ENCODE peak calls at places on chromosomes 1 and 21, in eight cellular contexts. W, X, G, O, V, H, R and B are unnamed samples.

GRCh38 chr21:38505654-38506523 is 7.6 kb upstream of the ERG start:
- DNase-seq in O (no peak), G (no peak), W (peak; percentile 70), X (peak; percentile 55), R (no peak), V (no peak), H (peak; percentile 71), B (no peak)

GRCh38 chr1:67137307-67137753 is 2.6 kb upstream of the C1orf141 start:
- DNase-seq in W (no peak), V (no peak), O (no peak), X (no peak), G (no peak), R (no peak), H (no peak), B (no peak)

GRCh38 chr1:94384485-94385353 is 33.5 kb upstream of the ABCD3 start:
- DNase-seq in X (peak; percentile 72), H (no peak), O (no peak), V (peak; percentile 44), G (no peak), R (no peak), W (no peak), B (no peak)

GRCh38 chr1:66503841-66504470 is 30.0 kb upstream of the SGIP1 start:
- DNase-seq in X (peak; percentile 9), R (no peak), H (peak; percentile 81), O (no peak), W (peak; percentile 59), V (no peak), G (no peak), B (peak; percentile 17)

GRCh38 chr1:117060441-117061317 is 553 bp downstream of the TTF2 start:
- DNase-seq in V (no peak), G (no peak), H (peak; percentile 34), R (no peak), O (no peak), X (peak; percentile 41), W (peak; percentile 60), B (no peak)

GRCh38 chr1:245031041-245031440 is 123.7 kb upstream of the KIF26B start:
- DNase-seq in O (no peak), W (no peak), H (no peak), R (no peak), V (no peak), G (no peak), X (no peak), B (no peak)

GRCh38 chr1:21630571-21631338 is 38.4 kb downstream of the RAP1GAP start:
- DNase-seq in R (no peak), H (no peak), G (no peak), O (no peak), V (no peak), X (no peak), W (no peak), B (no peak)

GRCh38 chr1:88272216-88272615 is 411.9 kb upstream of the PKN2 start:
- DNase-seq in W (no peak), G (no peak), O (no peak), R (no peak), V (no peak), X (no peak), H (no peak), B (no peak)

GRCh38 chr1:233614173-233614742 is 352 bp downstream of the KCNK1 start:
- DNase-seq in H (peak; percentile 19), V (peak; percentile 54), R (peak; percentile 23), G (no peak), X (no peak), W (peak; percentile 68), O (no peak), B (peak; percentile 19)

GRCh38 chr21:15967661-15968060 is 237.9 kb downstream of the USP25 start:
- DNase-seq in H (peak; percentile 5), G (no peak), O (no peak), V (no peak), W (peak; percentile 72), R (no peak), X (no peak), B (no peak)

GRCh38 chr1:59150537-59151386 is 146.1 kb upstream of the FGGY start:
- DNase-seq in O (no peak), X (peak; percentile 77), V (peak; percentile 53), R (peak; percentile 87), H (peak; percentile 100), W (peak; percentile 100), G (peak; percentile 99), B (peak; percentile 82)

GRCh38 chr1:26471498-26472329 is 526 bp upstream of the HMGN2 start:
- DNase-seq in G (peak; percentile 16), H (peak; percentile 65), R (peak; percentile 71), X (peak; percentile 70), W (peak; percentile 72), V (no peak), O (no peak), B (peak; percentile 65)

GRCh38 chr21:43299441-43300277 is 127.3 kb downstream of the SIK1 start:
- DNase-seq in X (no peak), H (no peak), O (no peak), R (peak; percentile 7), W (no peak), G (no peak), V (no peak), B (peak; percentile 57)

GRCh38 chr1:239436286-239436685 is 49.9 kb downstream of the CHRM3 start:
- DNase-seq in W (no peak), O (no peak), V (no peak), G (no peak), R (no peak), X (no peak), H (no peak), B (no peak)

GRCh38 chr21:25955646-25956045 is 214.9 kb downstream of the APP start:
- DNase-seq in R (no peak), W (no peak), O (no peak), G (no peak), H (no peak), V (no peak), X (no peak), B (no peak)
- H3K36me3 ChIP-seq in R (no peaks in the 10 kb centered on the region), W (peaks cover 2% of the 10 kb centered on the region), O (no peaks in the 10 kb centered on the region), G (peaks cover 7% of the 10 kb centered on the region), H (peaks cover 16% of the 10 kb centered on the region), V (no peaks in the 10 kb centered on the region), X (no peaks in the 10 kb centered on the region), B (peaks cover 48% of the 10 kb centered on the region)

GRCh38 chr21:28338906-28339305 is 653.8 kb downstream of the LTN1 start:
- DNase-seq in W (no peak), G (no peak), X (no peak), V (no peak), H (no peak), O (no peak), R (no peak), B (no peak)

GRCh38 chr21:28334407-28334806 is 658.3 kb downstream of the LTN1 start:
- DNase-seq in X (no peak), W (peak; percentile 24), O (no peak), V (no peak), R (no peak), G (no peak), H (no peak), B (no peak)

GRCh38 chr21:28339403-28339802 is 653.3 kb downstream of the LTN1 start:
- DNase-seq in H (no peak), R (no peak), G (no peak), V (no peak), X (no peak), O (no peak), W (no peak), B (no peak)

GRCh38 chr21:28336299-28336698 is 656.4 kb downstream of the LTN1 start:
- DNase-seq in W (peak; percentile 73), R (no peak), G (peak; percentile 55), X (no peak), V (no peak), H (peak; percentile 96), O (no peak), B (no peak)

DNA sequence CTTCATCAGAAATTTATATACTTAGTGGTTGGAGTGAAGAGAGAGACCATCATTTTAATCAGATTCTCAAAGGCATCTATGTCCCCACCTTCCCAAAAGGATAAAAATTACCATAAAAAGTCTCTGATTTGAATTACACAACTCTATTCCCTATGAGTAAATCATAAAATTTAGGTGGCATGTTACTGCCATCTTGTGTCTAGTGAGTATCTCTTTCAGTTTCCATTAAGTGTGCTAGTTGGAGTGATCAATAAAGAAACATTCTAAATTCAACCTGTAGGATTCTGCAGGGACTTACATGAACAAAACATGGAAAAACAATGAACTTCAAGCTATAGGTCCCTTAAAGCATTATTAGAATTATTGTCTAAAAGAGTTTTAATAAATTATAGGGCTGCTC is 655.4 kb downstream of the LTN1 start:
- DNase-seq in W (peak; percentile 44), X (no peak), O (no peak), G (no peak), H (peak; percentile 78), V (no peak), R (no peak), B (no peak)
- TF ChIP-seq CTCF in W (peak; percentile 47), X (peak; percentile 38), O (peak; percentile 40), G (no peak), H (peak; percentile 56), V (no peak), R (peak; percentile 58), B (peak; percentile 67)

GRCh38 chr1:1671365-1672119 is 12.7 kb upstream of the CDK11B start:
- DNase-seq in V (no peak), W (no peak), O (no peak), H (no peak), G (no peak), R (no peak), X (no peak), B (no peak)
- H3K36me3 ChIP-seq in V (no peaks in the 10 kb centered on the region), W (peaks cover 10% of the 10 kb centered on the region), O (peaks cover 7% of the 10 kb centered on the region), H (peaks cover 49% of the 10 kb centered on the region), G (peaks cover 16% of the 10 kb centered on the region), R (peaks cover 58% of the 10 kb centered on the region), X (peaks cover 33% of the 10 kb centered on the region), B (peaks cover 58% of the 10 kb centered on the region)

GRCh38 chr1:217333939-217334338 is 297.0 kb downstream of the GPATCH2 start:
- DNase-seq in R (no peak), O (no peak), W (peak; percentile 5), V (no peak), X (peak; percentile 7), H (peak; percentile 9), G (no peak), B (no peak)

GRCh38 chr1:217327901-217328300 is 303.0 kb downstream of the GPATCH2 start:
- DNase-seq in R (no peak), V (no peak), X (no peak), G (no peak), O (no peak), W (no peak), H (no peak), B (no peak)

GRCh38 chr1:217331698-217332097 is 299.2 kb downstream of the GPATCH2 start:
- DNase-seq in O (no peak), R (no peak), H (no peak), G (no peak), V (no peak), X (no peak), W (no peak), B (no peak)

GRCh38 chr1:217336724-217337123 is 294.2 kb downstream of the GPATCH2 start:
- DNase-seq in V (no peak), X (no peak), G (no peak), H (no peak), O (no peak), R (no peak), W (no peak), B (no peak)

DNA sequence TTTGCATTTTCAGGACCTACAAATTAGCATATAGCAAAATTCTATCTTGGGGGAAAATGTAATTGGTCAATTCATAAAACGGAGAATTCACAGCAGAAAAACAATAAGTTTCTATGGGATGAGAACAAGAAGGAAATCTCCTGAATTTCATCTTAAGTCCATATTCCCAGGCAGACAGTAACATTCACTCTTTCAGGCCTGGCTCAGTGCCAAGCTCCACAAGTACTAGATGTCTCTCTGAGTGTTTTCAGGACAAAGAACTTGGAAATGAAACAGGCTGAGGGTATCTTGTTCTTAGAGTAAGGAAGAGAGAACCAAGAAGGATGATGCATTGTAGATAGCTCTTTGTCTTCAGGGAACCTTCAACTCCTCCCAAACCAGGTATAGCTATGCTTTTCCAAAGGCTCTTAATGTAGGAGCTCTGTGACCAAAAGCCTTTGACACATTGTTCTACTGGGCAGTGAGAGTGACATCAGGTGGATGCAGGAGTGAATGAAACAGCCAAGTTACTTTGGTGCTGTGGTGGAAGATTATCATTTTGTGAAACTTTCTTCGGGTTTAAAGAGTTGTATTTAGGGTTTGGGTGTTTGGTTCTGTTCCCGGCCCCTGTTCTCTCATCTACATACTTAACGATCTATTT is 298.3 kb downstream of the GPATCH2 start:
- DNase-seq in V (no peak), O (no peak), H (no peak), R (no peak), W (peak; percentile 3), X (no peak), G (no peak), B (peak; percentile 16)
- TF ChIP-seq CTCF in V (no peak), O (no peak), H (no peak), R (no peak), W (no peak), X (no peak), G (no peak), B (peak; percentile 22)